ENCODE peak calls at places on chromosome 11, in five cellular contexts. G, M, O, F and K are unnamed samples.

GRCh38 chr11:12604557-12605105 is 69.6 kb upstream of the TEAD1 start:
- DNase-seq in M (no peak), F (no peak), O (no peak), G (peak), K (no peak)

GRCh38 chr11:24198458-24198857 is 298.4 kb upstream of the LUZP2 start:
- DNase-seq in F (no peak), G (no peak), M (no peak), O (no peak), K (no peak)

GRCh38 chr11:19577849-19578619 is 134.6 kb upstream of the NAV2 start:
- DNase-seq in G (peak), O (peak), M (peak), F (no peak), K (peak)

GRCh38 chr11:2924381-2924780 is 4.8 kb downstream of the PHLDA2 start:
- DNase-seq in F (no peak), O (no peak), G (no peak), M (peak), K (no peak)

GRCh38 chr11:16403448-16403803 is 47.1 kb upstream of the SOX6 start:
- DNase-seq in M (no peak), G (no peak), O (no peak), F (no peak), K (no peak)

GRCh38 chr11:47987781-47988180 is 7.4 kb downstream of the PTPRJ start:
- DNase-seq in M (peak), G (no peak), F (no peak), O (no peak), K (no peak)

GRCh38 chr11:112844530-112844929 is 116.7 kb upstream of the NCAM1 start:
- DNase-seq in G (no peak), M (no peak), F (no peak), O (peak), K (no peak)

GRCh38 chr11:121091492-121092179 is 9.4 kb upstream of the TECTA start:
- DNase-seq in F (no peak), G (no peak), M (no peak), O (no peak), K (no peak)

GRCh38 chr11:117826832-117827231 is 2.3 kb upstream of the FXYD2 start:
- DNase-seq in M (no peak), O (no peak), G (no peak), F (no peak), K (peak)

GRCh38 chr11:124122123-124122522 is 6.9 kb downstream of the VWA5A start:
- DNase-seq in O (no peak), G (no peak), F (no peak), M (no peak), K (no peak)

GRCh38 chr11:36361901-36362391 is 65.9 kb downstream of the PRR5L start:
- DNase-seq in M (no peak), O (no peak), G (peak), F (no peak), K (peak)

GRCh38 chr11:1879941-1880720 is 11.6 kb downstream of the PRR33 start:
- DNase-seq in O (no peak), M (no peak), G (peak), F (no peak), K (no peak)

GRCh38 chr11:92750794-92751193 is 218.7 kb upstream of the MTNR1B start:
- DNase-seq in F (no peak), O (no peak), G (no peak), M (no peak), K (no peak)

GRCh38 chr11:16956538-16957153 is 57.6 kb downstream of the PLEKHA7 start:
- DNase-seq in M (no peak), F (no peak), G (no peak), O (no peak), K (peak)

GRCh38 chr11:47355283-47356128 is 3.0 kb upstream of the MYBPC3 start:
- DNase-seq in O (peak), G (peak), M (peak), F (peak), K (peak)

GRCh38 chr11:101034076-101034475 is 95.5 kb downstream of the PGR start:
- DNase-seq in F (no peak), M (no peak), G (peak), O (no peak), K (peak)

GRCh38 chr11:65384301-65384889 is 1.9 kb upstream of the SLC25A45 start:
- DNase-seq in O (no peak), F (no peak), G (peak), M (no peak), K (peak)

GRCh38 chr11:35177370-35177769 is 38.4 kb downstream of the CD44 start:
- DNase-seq in M (no peak), F (no peak), G (no peak), O (no peak), K (no peak)

GRCh38 chr11:67492801-67493547 is 10.1 kb downstream of the AIP start:
- DNase-seq in F (no peak), O (no peak), M (no peak), G (no peak), K (no peak)

GRCh38 chr11:93039841-93040240 is 70.4 kb downstream of the MTNR1B start:
- DNase-seq in M (no peak), O (no peak), F (no peak), G (peak), K (no peak)